ENCODE peak calls at places on chromosome 19, in four cellular contexts. Z, W, R and K are unnamed samples.

GRCh38 chr19:2970201-2970838 is 7.0 kb upstream of the TLE6 start:
- DNase-seq in Z (no peak), W (peak), R (peak), K (no peak)

GRCh38 chr19:34232566-34233481 is 21.5 kb upstream of the GARRE1 start:
- DNase-seq in Z (no peak), W (peak), R (peak), K (peak)

GRCh38 chr19:52007436-52007804 is 591 bp downstream of the ZNF615 start:
- DNase-seq in Z (no peak), W (peak), R (peak), K (no peak)

GRCh38 chr19:3289971-3290569 is 65.6 kb downstream of the CELF5 start:
- DNase-seq in Z (no peak), W (no peak), R (no peak), K (no peak)

GRCh38 chr19:23470873-23471555 is 75.7 kb upstream of the ZNF91 start:
- DNase-seq in Z (no peak), W (no peak), R (no peak), K (no peak)

GRCh38 chr19:6213266-6213595 is 66.5 kb downstream of the MLLT1 start:
- DNase-seq in Z (no peak), W (no peak), R (no peak), K (no peak)

GRCh38 chr19:35885909-35886308 is 14.4 kb downstream of the NFKBID start:
- DNase-seq in Z (no peak), W (no peak), R (no peak), K (no peak)

GRCh38 chr19:10091892-10092641 is 6.0 kb downstream of the SHFL start:
- DNase-seq in Z (no peak), W (no peak), R (no peak), K (no peak)

GRCh38 chr19:35265126-35265995 is 3.4 kb upstream of the USF2 start:
- DNase-seq in Z (no peak), W (no peak), R (no peak), K (no peak)

GRCh38 chr19:55406869-55407624 is 541 bp downstream of the UBE2S start:
- DNase-seq in Z (no peak), W (peak), R (peak), K (peak)

GRCh38 chr19:47377801-47378200 is 28.7 kb downstream of the DHX34 start:
- DNase-seq in Z (no peak), W (no peak), R (no peak), K (no peak)

GRCh38 chr19:4678881-4679379 is 8.8 kb upstream of the MYDGF start:
- DNase-seq in Z (no peak), W (peak), R (no peak), K (peak)